ENCODE peak calls at places on chromosomes 7 and 10, in five cellular contexts. G, K, V, Q and Z are unnamed samples. For H3K36me3, the result is how much of the 10 kb centered on the place peaks cover.

GRCh38 chr7:124152859-124153692 is 120.2 kb upstream of the TMEM229A start:
- DNase-seq in G (no peak), K (no peak), V (no peak), Q (no peak), Z (no peak)

GRCh38 chr10:9331583-9332008 is 1277.1 kb downstream of the GATA3 start:
- DNase-seq in G (no peak), K (no peak), V (no peak), Q (no peak), Z (no peak)

GRCh38 chr10:42640610-42641229 is 2.4 kb upstream of the ZNF33B start:
- DNase-seq in G (no peak), K (peak), V (no peak), Q (peak), Z (no peak)

GRCh38 chr10:88651131-88651541 is 13.1 kb upstream of the LIPF start:
- DNase-seq in G (no peak), K (no peak), V (no peak), Q (no peak), Z (no peak)

GRCh38 chr7:94513565-94513860 is 3.9 kb downstream of the CASD1 start:
- DNase-seq in G (no peak), K (no peak), V (no peak), Q (no peak), Z (no peak)

GRCh38 chr10:131818510-131819234 is 82.1 kb upstream of the PPP2R2D start:
- DNase-seq in G (no peak), K (no peak), V (peak), Q (no peak), Z (no peak)

GRCh38 chr10:127405221-127405620 is 143.9 kb upstream of the NPS start:
- DNase-seq in G (no peak), K (no peak), V (no peak), Q (no peak), Z (no peak)

GRCh38 chr10:129814681-129815646 is 149.1 kb downstream of the EBF3 start:
- DNase-seq in G (no peak), K (no peak), V (no peak), Q (no peak), Z (no peak)

GRCh38 chr7:36287371-36288241 is 102.1 kb upstream of the ANLN start:
- DNase-seq in G (peak), K (peak), V (peak), Q (peak), Z (no peak)

GRCh38 chr7:96887426-96887825 is 117.9 kb upstream of the DLX6 start:
- DNase-seq in G (no peak), K (no peak), V (no peak), Q (no peak), Z (no peak)

GRCh38 chr7:46279290-46279689 is 358.2 kb upstream of the IGFBP3 start:
- DNase-seq in G (no peak), K (no peak), V (no peak), Q (no peak), Z (no peak)

GRCh38 chr10:26516540-26517101 is 78.5 kb downstream of the APBB1IP start:
- DNase-seq in G (no peak), K (no peak), V (no peak), Q (no peak), Z (no peak)
- H3K36me3 ChIP-seq in G (under half), K (under half), V (under half), Q (under half), Z (under half)

GRCh38 chr10:73061743-73062142 is 34.9 kb downstream of the P4HA1 start:
- DNase-seq in G (no peak), K (no peak), V (no peak), Q (no peak), Z (no peak)
- H3K36me3 ChIP-seq in G (under half), K (under half), V (under half), Q (half or more), Z (under half)

GRCh38 chr7:44059219-44060090 is 5.9 kb downstream of the PGAM2 start:
- DNase-seq in G (peak), K (no peak), V (peak), Q (no peak), Z (no peak)

GRCh38 chr7:44057849-44058758 is 7.3 kb downstream of the PGAM2 start:
- DNase-seq in G (peak), K (no peak), V (no peak), Q (no peak), Z (no peak)

GRCh38 chr7:44058759-44059218 is 6.6 kb downstream of the PGAM2 start:
- DNase-seq in G (peak), K (no peak), V (no peak), Q (no peak), Z (no peak)

GRCh38 chr7:44057181-44057848 is 8.1 kb downstream of the PGAM2 start:
- DNase-seq in G (peak), K (no peak), V (no peak), Q (no peak), Z (no peak)

DNA sequence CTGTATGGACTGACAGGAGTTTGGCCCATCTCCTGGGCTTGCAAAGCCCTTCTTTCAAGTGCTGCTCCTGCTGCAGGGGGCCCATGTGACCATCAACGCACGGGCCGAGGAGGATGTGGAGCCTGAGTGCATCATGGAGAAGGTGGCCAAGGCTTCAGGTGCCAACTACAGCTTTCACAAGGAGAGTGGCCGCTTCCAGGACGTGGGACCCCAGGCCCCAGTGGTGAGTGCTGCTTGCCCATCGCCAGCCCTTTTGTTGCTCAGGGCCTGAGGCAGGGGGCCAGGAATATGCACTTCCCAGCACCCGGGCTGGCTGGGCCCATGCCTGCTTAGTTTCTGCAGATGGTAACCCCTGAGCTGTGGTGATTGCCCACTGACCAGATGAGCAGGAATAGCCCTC is 8.7 kb downstream of the PGAM2 start:
- DNase-seq in G (peak), K (no peak), V (no peak), Q (no peak), Z (no peak)
- H3K36me3 ChIP-seq in G (under half), K (under half), V (under half), Q (half or more), Z (under half)

GRCh38 chr7:104536956-104537355 is 208.6 kb downstream of the LHFPL3 start:
- DNase-seq in G (no peak), K (no peak), V (no peak), Q (no peak), Z (no peak)

GRCh38 chr7:104538152-104538551 is 209.7 kb downstream of the LHFPL3 start:
- DNase-seq in G (no peak), K (no peak), V (no peak), Q (no peak), Z (no peak)

GRCh38 chr7:104530243-104530642 is 201.8 kb downstream of the LHFPL3 start:
- DNase-seq in G (no peak), K (no peak), V (no peak), Q (no peak), Z (no peak)

GRCh38 chr7:104534149-104534548 is 205.7 kb downstream of the LHFPL3 start:
- DNase-seq in G (no peak), K (no peak), V (no peak), Q (no peak), Z (no peak)

GRCh38 chr7:104535841-104536240 is 207.4 kb downstream of the LHFPL3 start:
- DNase-seq in G (no peak), K (no peak), V (no peak), Q (no peak), Z (no peak)
- H3K36me3 ChIP-seq in G (under half), K (under half), V (under half), Q (under half), Z (under half)

GRCh38 chr10:96524745-96525144 is 11.0 kb upstream of the TLL2 start:
- DNase-seq in G (no peak), K (no peak), V (no peak), Q (no peak), Z (no peak)
- H3K36me3 ChIP-seq in G (under half), K (under half), V (under half), Q (half or more), Z (under half)

GRCh38 chr10:49817845-49818244 is 55.7 kb upstream of the OGDHL start:
- DNase-seq in G (no peak), K (no peak), V (no peak), Q (no peak), Z (no peak)
- H3K36me3 ChIP-seq in G (under half), K (under half), V (under half), Q (under half), Z (under half)

DNA sequence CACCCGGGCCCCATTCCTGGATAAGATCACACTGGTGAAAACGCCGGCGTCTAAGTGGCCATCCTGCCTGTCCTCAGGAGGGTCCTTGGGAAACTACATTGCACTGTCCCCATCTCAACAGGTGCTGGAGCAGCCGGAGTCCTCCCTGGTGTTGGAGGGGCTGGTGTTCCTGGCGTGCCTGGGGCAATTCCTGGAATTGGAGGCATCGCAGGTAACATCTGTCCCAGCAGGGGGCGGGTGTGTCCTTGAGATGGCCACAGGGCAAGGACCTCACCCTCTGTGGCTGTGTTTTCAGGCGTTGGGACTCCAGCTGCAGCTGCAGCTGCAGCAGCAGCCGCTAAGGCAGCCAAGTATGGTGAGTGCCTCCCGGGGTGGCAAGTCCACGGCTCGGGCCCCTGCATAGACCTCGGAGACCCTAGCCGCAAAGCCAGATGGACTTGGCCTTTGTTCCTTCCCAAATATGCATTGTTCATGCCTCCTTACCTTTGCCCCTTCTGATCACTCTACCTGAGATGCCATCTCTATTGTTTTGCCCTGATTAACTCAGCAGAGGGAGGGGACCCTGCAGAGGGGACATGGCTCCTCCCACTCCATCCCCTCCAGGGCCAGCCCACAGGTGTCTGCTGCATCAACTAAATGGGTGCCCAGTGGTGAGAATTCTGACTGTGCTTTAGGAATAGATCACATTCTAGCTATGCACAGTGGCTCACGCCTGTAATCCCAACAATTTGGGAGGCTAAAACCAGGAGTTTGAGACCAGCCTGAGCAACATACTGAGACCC is 23.8 kb downstream of the ELN start:
- DNase-seq in G (peak), K (no peak), V (peak), Q (no peak), Z (no peak)
- H3K36me3 ChIP-seq in G (under half), K (under half), V (under half), Q (under half), Z (under half)

GRCh38 chr7:148733496-148733895 is 34.8 kb downstream of the CUL1 start:
- DNase-seq in G (no peak), K (no peak), V (no peak), Q (no peak), Z (no peak)
- H3K36me3 ChIP-seq in G (under half), K (under half), V (under half), Q (half or more), Z (under half)

DNA sequence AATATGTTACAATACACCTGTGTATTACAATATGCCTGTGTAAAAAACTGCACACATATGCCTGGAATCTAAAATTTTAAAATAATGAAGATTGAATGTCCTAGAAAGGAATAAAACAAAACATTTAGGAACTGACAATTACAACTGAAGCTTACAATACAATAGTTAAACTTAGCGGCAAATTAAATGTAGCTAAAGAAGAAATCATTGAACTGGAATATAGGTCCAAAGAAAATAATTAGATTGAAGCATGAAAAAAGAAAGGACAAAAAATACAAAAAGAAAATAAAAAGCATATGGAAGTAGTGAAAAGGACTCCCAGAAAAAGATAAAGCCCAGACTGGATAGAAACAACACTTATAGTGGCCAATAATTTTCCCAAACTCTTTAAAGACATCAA is 38.4 kb downstream of the NPSR1 start:
- DNase-seq in G (no peak), K (no peak), V (no peak), Q (no peak), Z (no peak)
- H3K36me3 ChIP-seq in G (under half), K (under half), V (under half), Q (under half), Z (under half)

GRCh38 chr7:129729511-129729910 is 118.0 kb downstream of the NRF1 start:
- DNase-seq in G (no peak), K (no peak), V (no peak), Q (no peak), Z (no peak)
- H3K36me3 ChIP-seq in G (under half), K (under half), V (under half), Q (under half), Z (under half)